ENCODE peak calls at places on chromosomes 11 and 22, in seven cellular contexts. P is AG04450, R is upper lobe of left lung, F is fibroblast of lung, Z is hepatocyte, M is cardiac fibroblast, O is upper lobe of right lung. E is an unnamed sample.

GRCh38 chr11:132427611-132428010 is 1057.2 kb downstream of the NTM start:
- DNase-seq in P (no peak), F (peak; percentile 6), O (no peak), R (no peak), Z (no peak), M (peak; percentile 3), E (no peak)

GRCh38 chr22:24400037-24400725 is 27.2 kb upstream of the ADORA2A start:
- DNase-seq in F (no peak), P (no peak), M (no peak), Z (no peak), O (no peak), R (no peak), E (no peak)

GRCh38 chr22:38923463-38924196 is 33.8 kb upstream of the APOBEC3A start:
- DNase-seq in F (peak; percentile 91), M (peak; percentile 84), R (no peak), P (peak; percentile 64), Z (peak; percentile 87), O (peak; percentile 79), E (peak; percentile 8)

GRCh38 chr11:74142624-74143023 is 28.2 kb downstream of the C2CD3 start:
- DNase-seq in F (no peak), Z (no peak), O (no peak), P (no peak), R (no peak), M (no peak), E (no peak)

GRCh38 chr11:100808904-100809491 is 121.9 kb downstream of the ARHGAP42 start:
- DNase-seq in F (peak; percentile 61), P (no peak), M (peak; percentile 75), R (no peak), Z (peak; percentile 23), O (no peak), E (peak; percentile 29)

GRCh38 chr11:61577383-61578118 is 3.3 kb downstream of the SYT7 start:
- DNase-seq in R (peak; percentile 41), O (no peak), M (no peak), P (no peak), F (no peak), Z (peak; percentile 52), E (no peak)

GRCh38 chr11:131686836-131687235 is 316.4 kb downstream of the NTM start:
- DNase-seq in O (no peak), Z (no peak), P (no peak), R (peak; percentile 45), F (no peak), M (no peak), E (no peak)

GRCh38 chr11:68933605-68934320 is 30.1 kb downstream of the IGHMBP2 start:
- DNase-seq in P (no peak), M (no peak), R (no peak), O (no peak), F (no peak), Z (no peak), E (no peak)

GRCh38 chr11:12693485-12694181 is 19.4 kb downstream of the TEAD1 start:
- DNase-seq in R (peak; percentile 70), O (peak; percentile 71), Z (peak; percentile 73), P (peak; percentile 94), M (peak; percentile 96), F (peak; percentile 99), E (peak; percentile 96)

GRCh38 chr11:124669193-124669592 is 4.3 kb downstream of the SIAE start:
- DNase-seq in F (peak; percentile 60), Z (peak; percentile 62), M (peak; percentile 68), P (no peak), R (no peak), O (no peak), E (no peak)

GRCh38 chr11:65416341-65417185 is 6.0 kb upstream of the NEAT1 start:
- DNase-seq in O (peak; percentile 96), Z (peak; percentile 93), M (peak; percentile 87), R (peak; percentile 99), P (no peak), F (peak; percentile 74), E (peak; percentile 35)

GRCh38 chr22:44575344-44576268 is 77.6 kb upstream of the RTL6 start:
- DNase-seq in Z (no peak), R (no peak), F (no peak), P (no peak), M (no peak), O (peak; percentile 36), E (no peak)

GRCh38 chr11:71204294-71204693 is 48.1 kb downstream of the SHANK2 start:
- DNase-seq in O (no peak), M (no peak), Z (no peak), R (no peak), P (no peak), F (no peak), E (no peak)

GRCh38 chr11:68870470-68870869 is 28.8 kb upstream of the CPT1A start:
- DNase-seq in P (no peak), M (peak; percentile 24), Z (no peak), R (no peak), O (peak; percentile 40), F (peak; percentile 15), E (no peak)

GRCh38 chr11:72668645-72669347 is 5.4 kb downstream of the PDE2A start:
- DNase-seq in Z (no peak), O (no peak), M (no peak), F (no peak), P (no peak), R (no peak), E (no peak)

GRCh38 chr22:38871360-38872171 is 450 bp downstream of the CBX6 start:
- DNase-seq in P (no peak), O (no peak), Z (peak; percentile 50), F (no peak), R (peak; percentile 88), M (no peak), E (no peak)

GRCh38 chr11:128629516-128630106 is 42.3 kb upstream of the ETS1 start:
- DNase-seq in F (no peak), Z (no peak), M (no peak), P (no peak), O (no peak), R (no peak), E (no peak)

GRCh38 chr22:45164217-45165123 is 745 bp downstream of the NUP50 start:
- DNase-seq in F (peak; percentile 23), M (peak; percentile 32), O (peak; percentile 77), R (peak; percentile 89), P (no peak), Z (peak; percentile 59), E (no peak)

GRCh38 chr11:36376888-36377758 is 81.0 kb downstream of the PRR5L start:
- DNase-seq in R (peak; percentile 92), M (peak; percentile 67), P (no peak), Z (peak; percentile 55), F (no peak), O (peak; percentile 74), E (no peak)

GRCh38 chr11:108278546-108278945 is 55.7 kb downstream of the ATM start:
- DNase-seq in Z (no peak), M (peak; percentile 19), F (peak; percentile 13), R (no peak), P (no peak), O (no peak), E (no peak)

GRCh38 chr11:117366183-117366582 is 38.5 kb downstream of the CEP164 start:
- DNase-seq in Z (no peak), P (no peak), O (no peak), M (no peak), R (no peak), F (no peak), E (no peak)

GRCh38 chr22:50710221-50710620 is 27.8 kb upstream of the ACR start:
- DNase-seq in M (no peak), O (peak; percentile 46), P (no peak), Z (no peak), F (no peak), R (no peak), E (no peak)

GRCh38 chr11:75264971-75265370 is 24.4 kb downstream of the TPBGL start:
- DNase-seq in M (no peak), Z (no peak), R (no peak), F (no peak), P (no peak), O (peak; percentile 56), E (no peak)

GRCh38 chr22:39115570-39115969 is 18.5 kb downstream of the APOBEC3H start:
- DNase-seq in F (no peak), Z (no peak), M (no peak), O (no peak), R (no peak), P (no peak), E (no peak)

GRCh38 chr11:130874396-130874795 is 41.9 kb downstream of the SNX19 start:
- DNase-seq in M (no peak), F (no peak), P (no peak), Z (no peak), O (no peak), R (no peak), E (no peak)

GRCh38 chr22:31833930-31834329 is 80.1 kb downstream of the DEPDC5 start:
- DNase-seq in Z (no peak), F (no peak), R (no peak), M (no peak), O (no peak), P (no peak), E (no peak)

GRCh38 chr11:44346983-44347382 is 37.0 kb upstream of the ALX4 start:
- DNase-seq in Z (no peak), R (no peak), M (no peak), P (no peak), F (no peak), O (no peak), E (no peak)

GRCh38 chr11:130118636-130119387 is 40.8 kb upstream of the ST14 start:
- DNase-seq in Z (no peak), M (no peak), F (no peak), P (no peak), O (no peak), R (no peak), E (no peak)

GRCh38 chr11:128603752-128604472 is 16.6 kb upstream of the ETS1 start:
- DNase-seq in F (no peak), R (no peak), O (no peak), Z (no peak), P (no peak), M (peak; percentile 26), E (no peak)

GRCh38 chr11:95301497-95301896 is 70.5 kb upstream of the SESN3 start:
- DNase-seq in M (peak; percentile 44), O (no peak), Z (peak; percentile 40), F (no peak), P (no peak), R (no peak), E (no peak)

GRCh38 chr11:113664069-113664980 is 41.8 kb downstream of the TMPRSS5 start:
- DNase-seq in Z (peak; percentile 49), F (no peak), P (no peak), O (no peak), M (no peak), R (no peak), E (peak; percentile 57)

GRCh38 chr22:32380991-32381390 is 23.3 kb downstream of the RFPL3 start:
- DNase-seq in M (no peak), O (no peak), F (no peak), Z (no peak), P (no peak), R (no peak), E (no peak)

GRCh38 chr11:126491092-126491491 is 135.6 kb downstream of the ST3GAL4 start:
- DNase-seq in Z (no peak), R (no peak), P (no peak), F (no peak), M (no peak), O (peak; percentile 39), E (no peak)